ENCODE peak calls at places on chromosome 9, in five cellular contexts. O is stimulated activated CD4-positive, alpha-beta T cell treated with anti-CD3 and anti-CD28 coated beads, Interleukin-4, amount 100 ng/mL, for 1 hour; U is neuronal stem cell; E is ACHN; C is ovary. A is an unnamed sample.

GRCh38 chr9:97905228-97905627 is 17.1 kb downstream of the TRMO start:
- DNase-seq in O (peak), U (no peak), C (no peak), E (no peak), A (no peak)

GRCh38 chr9:93258818-93259489 is 75.0 kb downstream of the WNK2 start:
- DNase-seq in O (no peak), U (no peak), E (no peak), C (peak), A (no peak)

GRCh38 chr9:94920439-94920951 is 194.0 kb downstream of the AOPEP start:
- DNase-seq in E (no peak), C (peak), U (no peak), O (no peak), A (no peak)

GRCh38 chr9:135468866-135469521 is 10.6 kb upstream of the PPP1R26 start:
- DNase-seq in O (peak), C (no peak), E (no peak), U (no peak), A (no peak)

GRCh38 chr9:135260221-135260620 is 172.8 kb downstream of the OLFM1 start:
- DNase-seq in E (no peak), C (no peak), O (no peak), U (no peak), A (no peak)

GRCh38 chr9:136886610-136887597 is 588 bp downstream of the TRAF2 start:
- DNase-seq in O (peak), U (peak), E (peak), C (no peak), A (no peak)

GRCh38 chr9:121551985-121552753 is 52.5 kb upstream of the GGTA1 start:
- DNase-seq in C (no peak), U (no peak), O (no peak), E (no peak), A (no peak)

GRCh38 chr9:70478963-70479641 is 64.6 kb upstream of the KLF9 start:
- DNase-seq in E (no peak), U (no peak), O (no peak), C (peak), A (no peak)